ENCODE peak calls at places on chromosomes 6 and 20, in eight cellular contexts. W, F, E, C, T, G, V and M are unnamed samples.

GRCh38 chr20:1177680-1178079 is 7.1 kb downstream of the TMEM74B start:
- DNase-seq in W (no peak), F (peak; percentile 39), C (no peak), G (peak; percentile 85), T (no peak), V (peak; percentile 41), E (no peak), M (peak; percentile 46)

GRCh38 chr6:40131675-40132074 is 197.4 kb upstream of the MOCS1 start:
- DNase-seq in V (no peak), T (no peak), W (no peak), E (no peak), C (no peak), F (no peak), G (no peak), M (no peak)

GRCh38 chr20:40326794-40327193 is 362.2 kb downstream of the MAFB start:
- DNase-seq in G (no peak), T (no peak), F (no peak), V (no peak), E (no peak), C (no peak), W (no peak), M (peak; percentile 9)

GRCh38 chr20:18154342-18154741 is 16.7 kb downstream of the KAT14 start:
- DNase-seq in W (no peak), C (no peak), F (no peak), T (no peak), E (no peak), V (no peak), G (no peak), M (no peak)

GRCh38 chr20:20196610-20197009 is 144.3 kb downstream of the CFAP61 start:
- DNase-seq in T (no peak), V (no peak), G (no peak), F (no peak), W (no peak), C (no peak), E (no peak), M (peak; percentile 45)

GRCh38 chr6:65289491-65289890 is 417.5 kb downstream of the EYS start:
- DNase-seq in V (no peak), F (peak; percentile 24), G (peak; percentile 31), C (no peak), E (no peak), T (no peak), W (no peak), M (no peak)

GRCh38 chr20:821083-822065 is 12.1 kb upstream of the FAM110A start:
- DNase-seq in E (no peak), W (no peak), C (no peak), F (no peak), G (no peak), T (no peak), V (no peak), M (no peak)

GRCh38 chr20:58647162-58647813 is 3.8 kb upstream of the STX16 start:
- DNase-seq in V (no peak), W (no peak), F (no peak), C (no peak), T (no peak), G (no peak), E (no peak), M (no peak)

GRCh38 chr6:148530394-148530923 is 187.8 kb downstream of the SASH1 start:
- DNase-seq in T (peak; percentile 63), G (peak; percentile 85), F (peak; percentile 32), W (peak; percentile 92), C (no peak), V (no peak), E (no peak), M (no peak)

GRCh38 chr20:36349384-36350170 is 43.4 kb downstream of the DLGAP4 start:
- DNase-seq in T (no peak), E (no peak), C (no peak), F (peak; percentile 86), G (no peak), W (no peak), V (no peak), M (peak; percentile 96)

GRCh38 chr6:33980176-33980805 is 165.6 kb downstream of the GRM4 start:
- DNase-seq in E (no peak), G (no peak), W (no peak), T (no peak), V (no peak), C (no peak), F (no peak), M (no peak)

GRCh38 chr6:105326838-105327745 is 75.8 kb downstream of the PREP start:
- DNase-seq in T (peak; percentile 58), F (peak; percentile 91), V (no peak), C (no peak), G (peak; percentile 16), E (no peak), W (peak; percentile 64), M (no peak)

GRCh38 chr20:46348972-46349741 is 40.9 kb upstream of the CDH22 start:
- DNase-seq in T (peak; percentile 82), C (peak; percentile 39), E (peak; percentile 35), W (peak; percentile 32), V (peak; percentile 66), F (peak; percentile 47), G (peak; percentile 73), M (no peak)

GRCh38 chr20:2834401-2834800 is 6.1 kb downstream of the PCED1A start:
- DNase-seq in V (no peak), C (no peak), W (no peak), T (no peak), E (no peak), G (no peak), F (no peak), M (no peak)

GRCh38 chr6:56329296-56330050 is 82.1 kb upstream of the COL21A1 start:
- DNase-seq in F (no peak), E (no peak), C (no peak), T (no peak), V (no peak), W (no peak), G (no peak), M (no peak)

GRCh38 chr6:143005816-143006215 is 54.9 kb upstream of the AIG1 start:
- DNase-seq in F (no peak), V (no peak), E (no peak), W (no peak), G (no peak), C (no peak), T (no peak), M (no peak)

GRCh38 chr6:21914121-21914973 is 320.8 kb downstream of the SOX4 start:
- DNase-seq in F (no peak), G (no peak), T (no peak), W (peak; percentile 51), V (peak; percentile 22), E (peak; percentile 25), C (no peak), M (no peak)

GRCh38 chr20:4134861-4135379 is 119.6 kb upstream of the RNF24 start:
- DNase-seq in E (no peak), C (no peak), F (no peak), T (no peak), W (no peak), G (no peak), V (peak; percentile 49), M (no peak)

GRCh38 chr20:33648396-33649004 is 13.6 kb upstream of the C20orf144 start:
- DNase-seq in F (peak; percentile 48), V (no peak), T (no peak), E (no peak), W (no peak), C (no peak), G (no peak), M (no peak)